ENCODE peak calls at places on chromosome 1, in eight cellular contexts. Q, R, V, Y, E, J, U and C are unnamed samples.
A peak's percentile ranks its signal among the peaks of the same experiment; 100 is the strongest.

GRCh38 chr1:14190508-14190907 is 408.0 kb upstream of the KAZN start:
- DNase-seq in Q (no peak), J (peak; percentile 69), V (peak; percentile 82), E (no peak), R (peak; percentile 37), Y (no peak), U (no peak), C (no peak)

GRCh38 chr1:182910143-182910542 is 42.8 kb downstream of the SHCBP1L start:
- DNase-seq in E (no peak), R (no peak), J (no peak), Y (peak; percentile 77), V (no peak), U (peak; percentile 6), Q (no peak), C (no peak)

GRCh38 chr1:4270651-4271337 is 370.7 kb upstream of the C1orf174 start:
- DNase-seq in R (no peak), Y (no peak), Q (no peak), E (no peak), U (no peak), J (no peak), V (no peak), C (no peak)

GRCh38 chr1:196355206-196355786 is 252.9 kb downstream of the KCNT2 start:
- DNase-seq in R (peak; percentile 52), E (peak; percentile 25), Y (peak; percentile 50), J (peak; percentile 33), V (peak; percentile 13), Q (no peak), U (no peak), C (no peak)

GRCh38 chr1:20551945-20552727 is at the start of gene FAM43B:
- DNase-seq in E (no peak), Y (peak; percentile 78), Q (peak; percentile 86), J (no peak), R (peak; percentile 61), V (peak; percentile 80), U (no peak), C (no peak)

GRCh38 chr1:167301355-167301754 is 80.7 kb downstream of the POU2F1 start:
- DNase-seq in U (no peak), V (no peak), E (no peak), Y (peak; percentile 72), Q (peak; percentile 45), R (no peak), J (no peak), C (peak; percentile 48)

GRCh38 chr1:226510453-226510852 is 38.1 kb upstream of the STUM start:
- DNase-seq in U (no peak), J (no peak), Q (no peak), R (peak; percentile 54), V (no peak), Y (no peak), E (no peak), C (no peak)

GRCh38 chr1:85275701-85276289 is 637 bp downstream of the BCL10 start:
- DNase-seq in V (peak; percentile 23), U (peak; percentile 33), R (peak; percentile 88), Q (no peak), E (peak; percentile 34), J (no peak), Y (peak; percentile 66), C (peak; percentile 77)

GRCh38 chr1:81695741-81696140 is 105.0 kb upstream of the ADGRL2 start:
- DNase-seq in V (peak; percentile 36), Q (no peak), R (peak; percentile 74), E (no peak), Y (no peak), J (peak; percentile 66), U (no peak), C (no peak)

GRCh38 chr1:53051676-53052075 is 10.3 kb upstream of the PODN start:
- DNase-seq in Y (no peak), E (no peak), R (no peak), V (no peak), J (no peak), Q (no peak), U (no peak), C (no peak)

GRCh38 chr1:212512731-212513559 is 80.2 kb downstream of the NENF start:
- DNase-seq in Q (no peak), J (peak; percentile 90), R (peak; percentile 18), U (peak; percentile 51), V (no peak), Y (no peak), E (no peak), C (no peak)

GRCh38 chr1:210654176-210654786 is 325.6 kb downstream of the HHAT start:
- DNase-seq in U (no peak), E (no peak), Q (no peak), V (no peak), J (no peak), R (peak; percentile 3), Y (no peak), C (no peak)

GRCh38 chr1:203342192-203342940 is 8.6 kb downstream of the FMOD start:
- DNase-seq in Y (peak; percentile 93), R (peak; percentile 61), J (peak; percentile 71), U (peak; percentile 31), E (peak; percentile 75), Q (peak; percentile 79), V (peak; percentile 77), C (peak; percentile 67)

GRCh38 chr1:97906567-97907228 is 14.1 kb downstream of the DPYD start:
- DNase-seq in J (peak; percentile 71), Y (peak; percentile 4), U (no peak), V (no peak), Q (no peak), E (no peak), R (peak; percentile 97), C (no peak)

DNA sequence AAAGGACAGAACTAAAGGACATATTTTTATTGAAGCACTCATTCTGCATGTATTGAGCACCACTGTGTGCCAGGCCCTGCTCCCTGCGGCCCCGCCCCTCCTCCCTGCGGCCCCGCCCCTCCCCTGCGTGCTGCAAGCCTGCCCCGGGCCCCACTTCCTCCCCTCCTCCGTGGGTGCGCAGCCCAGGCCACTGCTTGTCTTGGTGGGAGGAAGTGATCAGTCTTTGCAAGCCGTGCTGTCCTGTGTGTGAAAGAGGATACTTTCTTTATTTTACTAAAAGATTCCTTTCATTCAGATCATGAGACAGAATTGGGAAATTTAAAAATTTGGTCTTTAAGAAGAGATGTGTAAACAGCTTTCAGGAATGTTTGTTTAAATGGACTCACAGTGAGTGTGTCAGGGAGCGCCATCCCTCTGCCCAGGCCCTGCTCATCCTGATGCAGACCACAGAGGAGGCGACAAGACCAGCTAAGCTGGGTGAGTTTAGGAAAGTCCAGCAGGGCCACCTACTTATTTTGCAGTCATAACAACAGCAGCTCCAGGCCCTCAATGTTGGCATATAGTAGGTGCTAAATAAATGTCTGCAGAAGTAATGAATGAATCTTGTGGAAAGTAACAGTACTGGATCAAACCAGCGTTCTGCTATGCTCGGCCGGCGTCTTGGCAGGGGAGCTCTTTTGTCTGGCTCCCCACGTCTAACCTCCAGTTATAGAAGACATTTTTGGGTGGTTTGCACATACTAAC is 88.3 kb upstream of the SELENON start:
- DNase-seq in Q (no peak), U (no peak), Y (no peak), R (peak; percentile 46), V (no peak), J (peak; percentile 74), E (no peak), C (peak; percentile 48)
- H2AFZ ChIP-seq in Q (no peak overlapping the region), U (no peak overlapping the region), Y (no peak overlapping the region), R (no peak overlapping the region), V (no peak overlapping the region), J (peak overlapping the region; percentile 37), E (no peak overlapping the region), C (no peak overlapping the region)

DNA sequence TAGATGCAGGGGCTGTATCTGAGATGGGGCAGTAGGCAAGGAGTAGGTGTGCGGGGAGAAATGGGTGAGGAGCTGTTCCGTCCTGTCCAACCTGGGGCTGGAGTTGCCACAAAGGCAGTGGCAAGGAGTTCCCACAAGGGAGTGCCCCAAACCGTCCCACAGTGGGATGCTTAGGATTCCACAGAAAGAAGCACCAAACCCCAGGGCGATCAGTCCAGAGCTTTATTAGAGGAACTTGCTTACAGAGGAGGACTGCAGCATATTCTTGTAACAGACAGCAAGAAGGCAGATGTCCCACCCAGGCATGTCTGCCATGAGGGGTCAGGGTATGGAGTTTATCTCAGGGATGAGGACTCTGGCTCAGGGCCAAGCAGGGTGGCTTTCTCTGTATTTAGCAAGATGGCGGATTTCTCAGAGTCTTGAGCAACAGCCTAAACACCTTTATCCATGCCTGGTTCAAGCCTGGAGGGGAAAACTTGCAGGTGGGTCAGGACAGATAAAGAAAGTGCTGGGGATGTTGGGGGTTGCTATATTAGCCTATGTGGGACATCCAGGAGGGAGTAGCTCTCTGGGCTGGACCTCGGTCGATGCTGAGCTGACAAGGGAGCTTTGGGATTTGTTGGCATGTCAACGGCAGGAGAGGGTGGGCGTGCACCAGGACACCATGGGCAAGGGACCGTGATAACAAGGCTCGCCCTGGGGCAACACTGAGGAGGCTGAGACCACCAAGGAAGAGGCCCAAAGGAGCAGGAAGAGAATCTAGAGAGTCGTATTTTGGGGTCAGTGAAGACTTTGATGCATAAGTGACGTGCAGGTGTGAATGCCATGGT is 32.8 kb downstream of the OBSCN start:
- DNase-seq in E (no peak), J (no peak), Y (no peak), V (no peak), R (no peak), U (no peak), Q (no peak), C (no peak)
- TF ChIP-seq EZH2phosphoT487 in E (no peak), J (no peak), Y (no peak), V (no peak), R (no peak), U (no peak), Q (no peak), C (no peak)

DNA sequence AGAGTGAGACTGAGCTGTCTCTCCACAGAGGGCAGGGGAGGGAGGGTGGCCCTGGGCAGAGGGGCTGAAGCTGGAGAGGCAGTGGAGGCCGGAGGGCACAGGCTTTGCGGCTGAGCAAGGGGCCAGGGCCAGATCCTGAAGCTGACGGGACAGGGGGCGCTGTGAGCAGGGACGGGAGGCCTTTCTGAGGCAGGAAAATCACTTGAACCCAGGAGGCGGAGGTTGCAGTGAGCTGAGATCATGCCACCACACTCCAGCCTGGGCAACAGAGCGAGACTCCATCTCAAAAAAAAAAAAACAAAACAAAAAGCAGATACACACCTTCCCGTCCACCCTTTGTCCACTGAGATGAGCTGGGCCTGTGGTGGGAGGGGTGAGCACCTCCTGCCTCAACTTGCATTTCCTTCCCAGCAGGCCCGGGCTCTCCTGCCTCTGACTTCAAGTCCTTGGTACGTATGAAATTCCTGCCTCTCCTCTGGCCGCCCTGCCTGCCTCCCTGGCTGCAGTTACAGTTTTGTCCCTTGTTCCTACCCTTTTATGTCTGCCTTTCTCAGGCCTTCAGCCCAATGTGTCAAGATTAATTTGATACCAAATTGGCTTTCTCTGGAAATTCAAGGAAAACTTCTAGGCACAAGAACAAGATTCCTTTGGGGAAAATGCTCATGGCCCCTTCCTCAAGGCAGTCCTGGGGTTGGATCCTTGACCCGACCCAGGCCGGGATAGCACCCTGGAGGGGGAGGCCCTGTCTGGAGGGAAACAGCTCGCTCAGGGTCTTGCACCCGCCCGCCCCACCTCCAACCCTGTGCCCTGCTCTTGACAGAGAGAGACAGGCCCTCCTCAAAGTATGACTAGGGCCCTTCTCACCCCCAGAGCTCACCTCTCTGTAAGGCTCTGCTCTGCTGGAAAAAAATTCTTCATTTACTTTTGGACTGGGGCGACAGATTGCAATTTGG is 11.2 kb upstream of the ADAMTSL4 start:
- DNase-seq in J (no peak), U (no peak), E (no peak), Q (peak; percentile 39), Y (peak; percentile 77), R (peak; percentile 87), V (peak; percentile 30), C (no peak)
- H2AFZ ChIP-seq in J (no peak overlapping the region), U (no peak overlapping the region), E (no peak overlapping the region), Q (no peak overlapping the region), Y (peak overlapping the region; percentile 13), R (peak overlapping the region; percentile 50), V (no peak overlapping the region), C (no peak overlapping the region)

DNA sequence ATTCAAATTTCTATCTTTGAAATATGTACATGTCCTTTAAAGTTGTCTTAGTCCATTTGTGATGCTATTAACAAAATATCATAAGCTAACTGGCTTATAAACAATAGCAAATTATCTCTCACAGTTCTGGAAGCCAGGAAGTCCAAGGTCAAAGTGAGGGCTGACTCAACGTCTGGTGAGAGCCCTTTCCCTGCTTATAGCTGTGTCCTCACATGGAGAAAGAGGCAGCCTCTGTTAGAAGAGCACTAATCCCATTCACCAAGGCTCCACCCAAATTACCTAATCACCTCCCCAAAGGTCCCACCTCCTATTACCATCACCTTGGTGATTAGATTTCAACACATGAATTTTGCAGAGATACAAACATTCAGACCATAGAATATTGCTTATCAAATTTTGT is 450.1 kb upstream of the BEND5 start:
- DNase-seq in J (no peak), E (no peak), V (no peak), Y (no peak), U (no peak), R (no peak), Q (no peak), C (no peak)
- TF ChIP-seq EZH2phosphoT487 in J (no peak), E (no peak), V (no peak), Y (no peak), U (no peak), R (no peak), Q (no peak), C (no peak)